ENCODE peak calls at places on chromosomes 1 and 21, in four cellular contexts. A is stomach, F is tibial artery, G is NCI-H1105 treated with DMSO at 0.1 percent for 48 hours. Q is an unnamed sample.

GRCh38 chr1:20921285-20921684 is 134.2 kb upstream of the HP1BP3 start:
- DNase-seq in F (no peak), A (no peak), G (no peak), Q (no peak)

GRCh38 chr1:209405183-209405823 is 178.2 kb upstream of the CAMK1G start:
- DNase-seq in A (no peak), G (no peak), F (no peak), Q (no peak)

GRCh38 chr1:27122652-27123051 is 32.3 kb downstream of the SLC9A1 start:
- DNase-seq in A (peak), F (peak), G (no peak), Q (peak)

GRCh38 chr1:2888281-2888845 is 86.9 kb upstream of the TTC34 start:
- DNase-seq in G (no peak), F (no peak), A (no peak), Q (no peak)

GRCh38 chr21:36747114-36747814 is 48.3 kb downstream of the SIM2 start:
- DNase-seq in A (no peak), G (peak), F (no peak), Q (no peak)

GRCh38 chr21:36860736-36861594 is 105.5 kb downstream of the HLCS start:
- DNase-seq in F (no peak), A (no peak), G (no peak), Q (no peak)

GRCh38 chr1:242787968-242788367 is 263.5 kb upstream of the PLD5 start:
- DNase-seq in F (no peak), A (no peak), G (no peak), Q (no peak)

GRCh38 chr1:45300669-45300997 is 26.1 kb upstream of the HPDL start:
- DNase-seq in F (no peak), A (no peak), G (no peak), Q (no peak)

GRCh38 chr1:35560256-35561225 is 2.9 kb downstream of the NCDN start:
- DNase-seq in G (peak), A (peak), F (peak), Q (no peak)

GRCh38 chr1:65208577-65208976 is 60.6 kb downstream of the AK4 start:
- DNase-seq in A (no peak), G (no peak), F (no peak), Q (no peak)

GRCh38 chr1:206700445-206701036 is 15.8 kb downstream of the MAPKAPK2 start:
- DNase-seq in F (no peak), A (no peak), G (peak), Q (peak)

GRCh38 chr1:23619299-23620188 is 60.2 kb upstream of the ID3 start:
- DNase-seq in F (no peak), G (no peak), A (peak), Q (no peak)

GRCh38 chr1:25161981-25162380 is 70.3 kb downstream of the SYF2 start:
- DNase-seq in F (no peak), G (no peak), A (no peak), Q (no peak)

GRCh38 chr1:242206994-242207393 is 208.1 kb upstream of the MAP1LC3C start:
- DNase-seq in G (no peak), A (no peak), F (no peak), Q (no peak)

GRCh38 chr21:14554948-14555347 is 8.8 kb upstream of the SAMSN1 start:
- DNase-seq in G (no peak), F (no peak), A (no peak), Q (no peak)

GRCh38 chr21:41559658-41560599 is 52.0 kb upstream of the TMPRSS2 start:
- DNase-seq in G (no peak), A (peak), F (no peak), Q (no peak)

GRCh38 chr21:36723371-36723881 is 24.5 kb downstream of the SIM2 start:
- DNase-seq in G (no peak), A (peak), F (peak), Q (no peak)

GRCh38 chr1:208158640-208159541 is 85.3 kb downstream of the PLXNA2 start:
- DNase-seq in F (peak), G (no peak), A (no peak), Q (no peak)

GRCh38 chr1:19315378-19316206 is 3.5 kb downstream of the SLC66A1 start:
- DNase-seq in G (no peak), A (no peak), F (peak), Q (peak)

GRCh38 chr1:153546796-153547559 is 1.4 kb upstream of the S100A4 start:
- DNase-seq in A (no peak), F (peak), G (no peak), Q (no peak)

GRCh38 chr1:193111641-193112090 is 6.5 kb upstream of the GLRX2 start:
- DNase-seq in G (no peak), F (peak), A (peak), Q (no peak)

GRCh38 chr1:54052470-54052933 is 502 bp downstream of the TMEM59 start:
- DNase-seq in F (no peak), G (peak), A (peak), Q (peak)

GRCh38 chr1:30695481-30695880 is 27.9 kb downstream of the MATN1 start:
- DNase-seq in F (peak), A (no peak), G (no peak), Q (no peak)

Q was measured in DMS 273 treated with DMSO at 0.1 percent for 48 hours.